ENCODE peak calls at places on chromosome 12, in ten cellular contexts. O is hippocampal formation; V is OCI-M1; E is tibial nerve; M is stimulated activated CD4-positive, alpha-beta T cell treated with anti-CD3 and anti-CD28 coated beads, Interleukin-2, amount 100 ng/mL, for 48 hours; W is KG1; R is right atrium auricular region; P is T-helper 1 cell; K is epithelial cell of esophagus; Z is mesenchymal stem cell. G is an unnamed sample.

GRCh38 chr12:5466521-5466960 is 34.6 kb downstream of the NTF3 start:
- DNase-seq in W (no peak), P (no peak), K (no peak), Z (no peak), O (no peak), R (no peak), V (no peak), M (no peak), E (no peak), G (no peak)

GRCh38 chr12:122003646-122004611 is 17.8 kb upstream of the BCL7A start:
- DNase-seq in Z (no peak), O (no peak), P (no peak), M (no peak), W (no peak), R (no peak), K (no peak), E (no peak), V (peak; percentile 44), G (no peak)

GRCh38 chr12:65734226-65734625 is 90.1 kb upstream of the HMGA2 start:
- DNase-seq in P (no peak), O (no peak), Z (no peak), E (no peak), R (no peak), V (no peak), M (no peak), K (no peak), W (no peak), G (no peak)

GRCh38 chr12:79055926-79056674 is 191.5 kb downstream of the SYT1 start:
- DNase-seq in E (no peak), Z (peak; percentile 49), M (no peak), R (no peak), O (no peak), V (no peak), P (no peak), K (peak; percentile 79), W (no peak), G (no peak)

GRCh38 chr12:90515199-90516175 is 439.5 kb downstream of the CCER1 start:
- DNase-seq in Z (peak; percentile 34), P (peak; percentile 20), O (no peak), E (no peak), M (no peak), R (no peak), V (peak; percentile 34), W (no peak), K (no peak), G (no peak)

GRCh38 chr12:113259499-113259953 is 38.3 kb downstream of the TPCN1 start:
- DNase-seq in R (peak; percentile 81), Z (peak; percentile 40), V (peak; percentile 45), M (no peak), O (peak; percentile 89), K (no peak), W (no peak), E (peak; percentile 83), P (no peak), G (no peak)

GRCh38 chr12:114918535-114919233 is 234.7 kb upstream of the TBX3 start:
- DNase-seq in V (no peak), M (no peak), K (peak; percentile 4), E (no peak), W (no peak), O (no peak), Z (peak; percentile 85), P (no peak), R (no peak), G (no peak)

GRCh38 chr12:72388322-72388721 is 116.2 kb downstream of the TRHDE start:
- DNase-seq in E (no peak), W (no peak), P (no peak), O (no peak), V (no peak), K (no peak), R (no peak), M (no peak), Z (no peak), G (no peak)

GRCh38 chr12:80400591-80400991 is 43.4 kb upstream of the PTPRQ start:
- DNase-seq in O (no peak), K (no peak), R (no peak), P (no peak), Z (no peak), V (no peak), E (no peak), M (no peak), W (no peak), G (no peak)

GRCh38 chr12:112386726-112387125 is 4.5 kb upstream of the HECTD4 start:
- DNase-seq in K (no peak), R (peak; percentile 59), M (no peak), E (no peak), V (peak; percentile 91), Z (peak; percentile 81), O (no peak), W (no peak), P (no peak), G (no peak)

GRCh38 chr12:67893003-67893402 is 96.2 kb upstream of the IFNG-AS1 start:
- DNase-seq in P (no peak), M (no peak), O (no peak), V (no peak), K (no peak), W (no peak), R (no peak), Z (no peak), E (no peak), G (no peak)

GRCh38 chr12:131537267-131537920 is 173.5 kb upstream of the SFSWAP start:
- DNase-seq in O (no peak), Z (no peak), V (no peak), E (no peak), P (no peak), K (no peak), M (no peak), R (no peak), W (no peak), G (no peak)

GRCh38 chr12:2248087-2248900 is 195.5 kb downstream of the CACNA1C start:
- DNase-seq in P (no peak), W (no peak), Z (peak; percentile 95), M (no peak), R (no peak), V (no peak), O (no peak), E (no peak), K (no peak), G (no peak)

GRCh38 chr12:106197906-106198623 is 49.8 kb downstream of the CKAP4 start:
- DNase-seq in E (no peak), P (no peak), K (no peak), M (no peak), Z (no peak), V (no peak), R (no peak), O (no peak), W (no peak), G (no peak)